ENCODE peak calls at places on chromosomes 3 and 15, in five cellular contexts. P is left ventricle myocardium inferior, A is AG08395, G is GF-D8, C is bronchial epithelial cell. H is an unnamed sample.

GRCh38 chr15:87045741-87046140 is 966.1 kb downstream of the AGBL1 start:
- DNase-seq in A (no peak), C (peak; percentile 36), P (no peak), G (no peak), H (no peak)

GRCh38 chr15:77959094-77959879 is 118.2 kb downstream of the TBC1D2B start:
- DNase-seq in G (no peak), A (peak; percentile 92), P (peak; percentile 79), C (peak; percentile 50), H (peak; percentile 65)

GRCh38 chr15:70526221-70526973 is 237.0 kb downstream of the UACA start:
- DNase-seq in C (peak; percentile 87), P (no peak), G (no peak), A (peak; percentile 87), H (peak; percentile 65)

GRCh38 chr15:71055461-71055860 is 59.8 kb upstream of the THSD4 start:
- DNase-seq in P (no peak), C (peak; percentile 83), G (no peak), A (no peak), H (no peak)

GRCh38 chr3:173584093-173584833 is 186.7 kb downstream of the NLGN1 start:
- DNase-seq in P (no peak), A (peak; percentile 42), C (peak; percentile 10), G (no peak), H (no peak)

GRCh38 chr3:38649500-38650247 is at the start of gene SCN5A:
- DNase-seq in C (no peak), P (peak; percentile 55), G (no peak), A (peak; percentile 60), H (no peak)

GRCh38 chr3:107897471-107898180 is 193.2 kb downstream of the CD47 start:
- DNase-seq in G (no peak), C (no peak), P (no peak), A (no peak), H (no peak)

GRCh38 chr15:58393196-58393790 is 38.5 kb upstream of the LIPC start:
- DNase-seq in A (no peak), G (no peak), C (no peak), P (no peak), H (no peak)

GRCh38 chr3:89699229-89699628 is 591.8 kb downstream of the EPHA3 start:
- DNase-seq in G (no peak), A (no peak), C (no peak), P (no peak), H (no peak)

GRCh38 chr3:134350861-134351311 is 23.4 kb downstream of the AMOTL2 start:
- DNase-seq in G (no peak), C (peak; percentile 89), P (no peak), A (no peak), H (no peak)

GRCh38 chr3:140187648-140188221 is 252.8 kb downstream of the CLSTN2 start:
- DNase-seq in C (no peak), G (no peak), A (no peak), P (no peak), H (no peak)

H was measured in tibial nerve.